ENCODE peak calls at places on chromosomes 11 and 22, in six cellular contexts. E is GM06990, R is tibial artery, G is cardiac muscle cell, M is GM23338, T is breast epithelium. W is an unnamed sample.

GRCh38 chr11:23391031-23391430 is 530.8 kb upstream of the CCDC179 start:
- DNase-seq in E (no peak), G (no peak), T (no peak), M (no peak), R (no peak), W (no peak)

GRCh38 chr22:35191412-35191811 is 65.9 kb upstream of the HMGXB4 start:
- DNase-seq in E (no peak), M (no peak), G (no peak), R (no peak), T (no peak), W (no peak)

GRCh38 chr22:40898850-40899357 is 37.0 kb upstream of the DNAJB7 start:
- DNase-seq in G (peak), R (no peak), T (no peak), E (peak), M (peak), W (peak)

GRCh38 chr11:115980747-115981475 is 476.7 kb upstream of the CADM1 start:
- DNase-seq in T (no peak), G (no peak), R (no peak), E (no peak), M (no peak), W (no peak)

GRCh38 chr11:86637976-86638375 is 34.4 kb downstream of the ME3 start:
- DNase-seq in E (no peak), M (no peak), T (no peak), R (no peak), G (no peak), W (no peak)

GRCh38 chr11:38818720-38819119 is 2220.7 kb upstream of the RAG2 start:
- DNase-seq in T (no peak), E (no peak), M (no peak), R (no peak), G (no peak), W (no peak)

GRCh38 chr22:46336119-46337078 is 885 bp downstream of the TRMU start:
- DNase-seq in T (no peak), M (peak), G (peak), E (no peak), R (no peak), W (no peak)

GRCh38 chr11:77418155-77418980 is 55.5 kb downstream of the PAK1 start:
- DNase-seq in E (no peak), M (no peak), G (no peak), R (no peak), T (no peak), W (peak)

GRCh38 chr11:62842171-62842717 is 2.9 kb upstream of the WDR74 start:
- DNase-seq in E (peak), M (peak), R (peak), T (peak), G (peak), W (no peak)

GRCh38 chr22:21570398-21570797 is 2.9 kb downstream of the UBE2L3 start:
- DNase-seq in T (no peak), G (no peak), R (no peak), E (no peak), M (no peak), W (no peak)

GRCh38 chr11:2142762-2143202 is 3.6 kb upstream of the IGF2 start:
- DNase-seq in T (no peak), M (no peak), G (no peak), E (no peak), R (no peak), W (peak)

GRCh38 chr11:63917685-63918523 is 940 bp upstream of the RCOR2 start:
- DNase-seq in R (peak), G (peak), M (peak), E (no peak), T (no peak), W (peak)

GRCh38 chr11:12200359-12201015 is 90.1 kb downstream of the MICAL2 start:
- DNase-seq in E (no peak), T (peak), G (no peak), M (no peak), R (peak), W (no peak)

GRCh38 chr11:110908401-110909106 is 196.3 kb upstream of the ARHGAP20 start:
- DNase-seq in R (no peak), E (no peak), M (no peak), G (no peak), T (no peak), W (no peak)

GRCh38 chr11:86673872-86674750 is 1.7 kb upstream of the ME3 start:
- DNase-seq in G (no peak), T (no peak), M (no peak), E (no peak), R (no peak), W (no peak)

GRCh38 chr11:129333873-129334272 is 41.8 kb upstream of the BARX2 start:
- DNase-seq in M (no peak), T (no peak), R (no peak), E (no peak), G (peak), W (no peak)

GRCh38 chr11:46357483-46357936 is 10.2 kb downstream of the DGKZ start:
- DNase-seq in M (no peak), T (peak), E (no peak), G (no peak), R (no peak), W (no peak)

GRCh38 chr11:66891849-66892660 is 35.2 kb downstream of the LRFN4 start:
- DNase-seq in E (peak), M (peak), R (peak), G (no peak), T (peak), W (peak)

GRCh38 chr22:36365020-36365411 is 22.8 kb downstream of the MYH9 start:
- DNase-seq in R (peak), G (no peak), E (peak), T (no peak), M (no peak), W (peak)

GRCh38 chr11:109697140-109697843 is 275.3 kb downstream of the C11orf87 start:
- DNase-seq in T (no peak), M (peak), R (no peak), G (peak), E (peak), W (peak)

GRCh38 chr11:2271077-2271326 is 614 bp upstream of the ASCL2 start:
- DNase-seq in E (no peak), R (peak), T (peak), G (no peak), M (peak), W (no peak)

GRCh38 chr11:291281-292210 is 2.6 kb downstream of the PGGHG start:
- DNase-seq in E (peak), T (no peak), G (no peak), R (peak), M (peak), W (no peak)

GRCh38 chr11:36271794-36272409 is 17.3 kb downstream of the COMMD9 start:
- DNase-seq in R (no peak), G (no peak), M (no peak), E (no peak), T (no peak), W (no peak)
- TF ChIP-seq CTCF in R (no peak), G (peak), M (peak), E (no peak), T (no peak), W (no peak)

DNA sequence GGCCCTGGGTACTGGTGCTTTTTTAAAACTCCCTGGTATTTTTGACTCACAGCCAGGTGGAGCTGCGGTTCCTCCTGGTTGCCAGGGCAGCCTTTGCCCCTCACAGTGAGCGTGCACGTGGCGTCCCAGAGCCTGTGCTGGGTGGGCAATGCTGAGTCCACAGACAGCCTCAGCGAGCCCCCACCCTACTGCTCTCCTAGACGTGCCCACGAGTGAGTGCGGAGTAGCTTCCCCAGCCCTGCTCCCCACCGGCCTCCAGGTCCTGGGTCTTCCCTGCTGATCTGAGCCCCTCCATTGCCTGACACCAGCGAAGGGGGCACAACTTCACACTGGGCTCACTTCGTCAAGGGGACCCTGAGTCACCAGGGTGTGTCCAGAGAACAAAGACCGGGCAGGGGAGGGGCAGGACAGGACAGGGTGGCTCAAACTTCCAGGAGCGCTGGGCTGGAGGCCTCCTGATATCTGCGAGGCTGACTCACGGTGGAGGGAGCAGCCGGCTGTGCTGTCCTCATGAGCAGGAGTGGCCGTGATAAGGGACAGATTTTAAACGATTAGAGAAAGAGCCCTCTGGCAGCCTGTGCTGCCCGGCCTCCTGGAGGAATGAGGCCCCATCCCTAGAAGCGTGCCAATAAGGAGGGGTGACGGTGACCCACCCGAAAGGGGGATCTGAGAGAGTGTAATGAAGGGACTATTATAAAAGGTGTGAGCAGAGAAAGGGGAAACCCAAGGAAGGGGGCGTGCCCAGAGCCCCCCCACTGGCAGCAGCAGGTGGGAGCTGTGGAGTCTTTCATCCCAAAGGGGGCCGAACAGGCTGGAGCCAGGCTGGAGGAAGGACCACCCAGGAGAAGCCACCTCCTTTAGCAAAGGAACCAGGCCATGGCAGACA is 129.3 kb upstream of the FGF3 start:
- DNase-seq in R (no peak), T (no peak), G (no peak), M (peak), E (no peak), W (no peak)
- TF ChIP-seq CTCF in R (no peak), T (no peak), G (no peak), M (peak), E (no peak), W (no peak)

DNA sequence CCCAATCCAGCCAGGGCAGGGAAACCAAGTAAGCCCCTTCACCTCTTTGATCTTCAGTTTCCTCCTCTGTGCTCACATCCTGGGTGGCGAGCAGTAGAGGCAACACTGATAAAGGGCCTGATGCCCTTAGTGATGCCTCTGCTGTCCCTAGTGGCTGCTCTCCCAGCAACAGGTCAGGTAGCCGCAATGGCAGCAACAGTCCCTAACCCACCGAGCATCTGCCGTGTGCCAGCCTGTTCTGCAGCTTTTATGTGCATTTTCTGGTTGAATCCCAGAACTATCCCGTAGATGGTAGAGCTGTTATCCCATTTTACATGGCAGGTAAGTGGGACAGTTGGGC is 5.2 kb downstream of the SCYL1 start:
- DNase-seq in M (peak), T (no peak), R (no peak), E (no peak), G (no peak), W (no peak)
- TF ChIP-seq CTCF in M (peak), T (no peak), R (no peak), E (peak), G (peak), W (peak)

GRCh38 chr11:61827573-61828378 is at the start of gene FADS2:
- DNase-seq in R (peak), M (peak), E (peak), G (peak), T (peak), W (peak)
- TF ChIP-seq CTCF in R (peak), M (peak), E (no peak), G (no peak), T (no peak), W (no peak)

GRCh38 chr11:84642500-84642899 is 984.6 kb downstream of the DLG2 start:
- DNase-seq in M (peak), G (no peak), R (no peak), T (no peak), E (no peak), W (no peak)
- TF ChIP-seq CTCF in M (peak), G (no peak), R (no peak), T (no peak), E (no peak), W (no peak)

DNA sequence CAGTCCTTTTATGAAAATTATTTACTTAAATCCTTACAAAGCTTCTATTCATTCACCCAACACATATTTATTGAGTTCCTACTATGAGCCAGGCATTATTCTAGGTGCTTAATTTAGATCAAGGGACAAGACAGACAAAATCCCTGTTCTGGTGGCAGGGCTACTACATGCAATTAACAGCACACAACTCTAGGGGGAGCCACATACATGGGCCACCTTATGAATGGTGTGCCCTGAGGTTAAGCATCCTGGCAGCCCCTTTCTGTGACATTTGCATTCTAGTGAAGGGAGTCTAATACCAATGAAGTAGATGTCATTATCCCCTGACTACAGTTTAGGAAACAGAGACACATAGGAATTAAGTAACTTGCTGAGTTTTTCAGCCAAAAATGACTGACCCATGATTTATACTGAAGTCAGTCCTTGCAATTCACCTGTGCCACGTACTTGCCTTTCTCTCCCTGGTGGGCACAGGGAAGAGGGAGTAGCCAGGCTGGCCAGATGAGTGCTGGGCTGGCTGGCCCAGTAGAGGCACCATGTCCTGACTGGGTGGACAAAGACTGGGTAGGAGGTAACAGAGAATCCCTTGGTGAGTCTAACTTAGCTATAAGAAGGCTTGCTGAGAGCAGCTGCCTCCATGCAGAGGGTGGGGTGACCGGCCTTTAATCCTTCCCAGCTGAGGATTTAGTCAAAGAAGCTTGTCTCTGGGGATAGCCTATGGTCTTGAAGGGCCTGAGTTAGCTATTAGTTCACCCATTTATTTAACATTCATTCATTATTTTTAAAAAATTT is 52.0 kb upstream of the ELF5 start:
- DNase-seq in T (no peak), M (peak), E (no peak), R (no peak), G (no peak), W (peak)
- TF ChIP-seq CTCF in T (peak), M (peak), E (peak), R (no peak), G (peak), W (peak)

DNA sequence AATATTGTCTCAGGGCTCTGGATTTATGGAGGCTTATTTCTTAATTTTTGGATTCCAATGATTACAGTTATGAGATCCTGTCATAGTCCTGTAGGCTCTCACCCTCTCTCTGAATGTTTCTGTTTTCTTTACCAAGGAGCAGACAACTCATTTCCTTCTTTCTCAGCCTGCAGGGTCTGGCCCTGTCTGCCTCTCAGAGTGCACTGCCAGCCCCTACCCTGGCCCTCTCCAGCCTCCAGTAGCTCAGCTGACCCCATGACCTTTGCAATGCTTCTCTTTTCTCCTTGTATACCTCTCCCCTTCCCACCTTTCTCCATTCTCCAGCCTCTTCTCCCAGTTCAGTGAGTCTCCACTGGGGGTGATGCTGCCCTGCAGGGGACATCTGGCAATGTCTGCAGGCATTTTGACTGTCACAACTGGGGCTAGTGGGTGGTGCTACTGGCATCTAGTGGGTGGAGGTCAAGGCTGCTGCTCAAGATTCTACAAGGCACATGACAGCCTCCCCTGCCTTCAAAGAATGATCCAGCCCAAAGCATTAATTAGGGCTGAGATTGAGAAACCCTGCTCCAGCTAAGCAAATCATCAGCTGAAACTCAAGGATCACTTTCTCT is 78.8 kb downstream of the APIP start:
- DNase-seq in G (no peak), T (no peak), R (no peak), E (no peak), M (peak), W (no peak)
- TF ChIP-seq CTCF in G (no peak), T (no peak), R (no peak), E (no peak), M (peak), W (no peak)

DNA sequence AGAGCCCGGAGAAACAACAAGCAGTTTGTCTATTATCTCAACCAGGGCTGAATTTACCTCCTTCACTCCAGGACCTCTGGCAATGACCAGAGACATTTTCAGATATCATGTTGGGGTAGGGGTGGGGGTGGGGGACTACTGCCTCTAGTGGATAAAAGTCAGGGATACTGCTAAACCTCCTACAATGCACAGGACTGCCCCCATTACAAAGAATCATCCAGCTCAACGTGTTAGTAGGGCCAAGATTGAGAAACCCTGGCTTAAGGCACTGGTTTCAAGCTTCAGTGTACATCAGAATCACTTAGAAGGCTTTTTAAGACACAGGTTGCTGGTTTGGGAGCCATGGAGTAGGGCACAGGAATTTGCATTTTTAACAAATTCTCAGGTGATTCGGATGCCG is 124.0 kb downstream of the APIP start:
- DNase-seq in M (peak), G (no peak), R (no peak), E (no peak), T (no peak), W (no peak)
- TF ChIP-seq CTCF in M (peak), G (peak), R (no peak), E (peak), T (no peak), W (no peak)

GRCh38 chr11:32310218-32310601 is 125.1 kb downstream of the WT1 start:
- DNase-seq in R (no peak), E (no peak), M (no peak), G (no peak), T (no peak), W (no peak)
- TF ChIP-seq CTCF in R (no peak), E (no peak), M (no peak), G (no peak), T (no peak), W (no peak)

W was measured in GM13977.